ENCODE peak calls at places on chromosomes 16 and 17, in seven cellular contexts. One of them, this sample, is unnamed. For H3K4me1, the result is how much of the 10 kb centered on the place peaks cover.

GRCh38 chr17:3798273-3799180 is 2.5 kb downstream of the ITGAE start:
- DNase-seq in adrenal gland: peak
- DNase-seq in right lobe of liver: peak
- DNase-seq in stomach: no peak
- DNase-seq in HCT116: no peak
- DNase-seq in A549: no peak
- DNase-seq in tibial nerve: no peak
- DNase-seq in this sample: no peak

GRCh38 chr17:33494156-33494555 is 201.1 kb upstream of the ASIC2 start:
- DNase-seq in adrenal gland: no peak
- DNase-seq in right lobe of liver: no peak
- DNase-seq in stomach: no peak
- DNase-seq in HCT116: no peak
- DNase-seq in A549: no peak
- DNase-seq in tibial nerve: no peak
- DNase-seq in this sample: no peak

GRCh38 chr17:655618-656017 is 59.0 kb downstream of the VPS53 start:
- DNase-seq in adrenal gland: no peak
- DNase-seq in right lobe of liver: no peak
- DNase-seq in stomach: no peak
- DNase-seq in HCT116: no peak
- DNase-seq in A549: no peak
- DNase-seq in tibial nerve: no peak
- DNase-seq in this sample: no peak

GRCh38 chr17:559699-560378 is 154.8 kb downstream of the VPS53 start:
- DNase-seq in adrenal gland: peak
- DNase-seq in right lobe of liver: no peak
- DNase-seq in stomach: no peak
- DNase-seq in HCT116: no peak
- DNase-seq in A549: peak
- DNase-seq in tibial nerve: no peak
- DNase-seq in this sample: peak

GRCh38 chr17:75848523-75849303 is 4.5 kb upstream of the UNC13D start:
- DNase-seq in adrenal gland: peak
- DNase-seq in right lobe of liver: peak
- DNase-seq in stomach: peak
- DNase-seq in HCT116: peak
- DNase-seq in A549: peak
- DNase-seq in tibial nerve: peak
- DNase-seq in this sample: no peak

GRCh38 chr16:87465306-87465705 is 27.5 kb downstream of the ZCCHC14 start:
- DNase-seq in adrenal gland: peak
- DNase-seq in right lobe of liver: peak
- DNase-seq in stomach: peak
- DNase-seq in HCT116: no peak
- DNase-seq in A549: no peak
- DNase-seq in tibial nerve: peak
- DNase-seq in this sample: no peak

GRCh38 chr17:57106107-57106835 is 21.2 kb downstream of the AKAP1 start:
- DNase-seq in adrenal gland: no peak
- DNase-seq in right lobe of liver: peak
- DNase-seq in stomach: no peak
- DNase-seq in HCT116: peak
- DNase-seq in A549: peak
- DNase-seq in tibial nerve: no peak
- DNase-seq in this sample: no peak

GRCh38 chr17:29032798-29033197 is 10.1 kb upstream of the PIPOX start:
- DNase-seq in adrenal gland: no peak
- DNase-seq in right lobe of liver: no peak
- DNase-seq in stomach: no peak
- DNase-seq in HCT116: no peak
- DNase-seq in A549: no peak
- DNase-seq in tibial nerve: no peak
- DNase-seq in this sample: no peak

GRCh38 chr16:70158261-70158939 is 15.2 kb upstream of the CLEC18C start:
- DNase-seq in adrenal gland: no peak
- DNase-seq in right lobe of liver: no peak
- DNase-seq in stomach: no peak
- DNase-seq in HCT116: no peak
- DNase-seq in A549: peak
- DNase-seq in tibial nerve: no peak
- DNase-seq in this sample: no peak

GRCh38 chr17:50272711-50273653 is 1.3 kb upstream of the TMEM92 start:
- DNase-seq in adrenal gland: peak
- DNase-seq in right lobe of liver: peak
- DNase-seq in stomach: peak
- DNase-seq in HCT116: no peak
- DNase-seq in A549: peak
- DNase-seq in tibial nerve: no peak
- DNase-seq in this sample: no peak

GRCh38 chr17:29674270-29674669 is 51.6 kb upstream of the CORO6 start:
- DNase-seq in adrenal gland: no peak
- DNase-seq in right lobe of liver: no peak
- DNase-seq in stomach: no peak
- DNase-seq in HCT116: no peak
- DNase-seq in A549: no peak
- DNase-seq in tibial nerve: no peak
- DNase-seq in this sample: no peak

GRCh38 chr16:67441907-67442306 is 11.0 kb downstream of the HSD11B2 start:
- DNase-seq in adrenal gland: no peak
- DNase-seq in right lobe of liver: peak
- DNase-seq in stomach: peak
- DNase-seq in HCT116: no peak
- DNase-seq in A549: no peak
- DNase-seq in tibial nerve: no peak
- DNase-seq in this sample: no peak

GRCh38 chr17:56708220-56708567 is 114.7 kb downstream of the NOG start:
- DNase-seq in adrenal gland: no peak
- DNase-seq in right lobe of liver: no peak
- DNase-seq in stomach: no peak
- DNase-seq in HCT116: no peak
- DNase-seq in A549: no peak
- DNase-seq in tibial nerve: no peak
- DNase-seq in this sample: no peak

GRCh38 chr16:23944381-23944780 is 108.6 kb downstream of the PRKCB start:
- DNase-seq in adrenal gland: no peak
- DNase-seq in right lobe of liver: no peak
- DNase-seq in stomach: no peak
- DNase-seq in HCT116: no peak
- DNase-seq in A549: no peak
- DNase-seq in tibial nerve: no peak
- DNase-seq in this sample: no peak

GRCh38 chr16:53504665-53505064 is 1.7 kb upstream of the AKTIP start:
- DNase-seq in adrenal gland: no peak
- DNase-seq in right lobe of liver: no peak
- DNase-seq in stomach: no peak
- DNase-seq in HCT116: no peak
- DNase-seq in A549: no peak
- DNase-seq in tibial nerve: no peak
- DNase-seq in this sample: no peak

GRCh38 chr17:62630365-62631085 is 3.1 kb downstream of the MRC2 start:
- DNase-seq in adrenal gland: no peak
- DNase-seq in right lobe of liver: no peak
- DNase-seq in stomach: no peak
- DNase-seq in HCT116: no peak
- DNase-seq in A549: no peak
- DNase-seq in tibial nerve: no peak
- DNase-seq in this sample: no peak

GRCh38 chr17:62627904-62628603 is 584 bp downstream of the MRC2 start:
- DNase-seq in adrenal gland: peak
- DNase-seq in right lobe of liver: no peak
- DNase-seq in stomach: no peak
- DNase-seq in HCT116: no peak
- DNase-seq in A549: peak
- DNase-seq in tibial nerve: no peak
- DNase-seq in this sample: no peak

GRCh38 chr17:62629556-62630364 is 2.3 kb downstream of the MRC2 start:
- DNase-seq in adrenal gland: no peak
- DNase-seq in right lobe of liver: no peak
- DNase-seq in stomach: no peak
- DNase-seq in HCT116: no peak
- DNase-seq in A549: no peak
- DNase-seq in tibial nerve: no peak
- DNase-seq in this sample: no peak

GRCh38 chr17:62627219-62627903 is at the start of gene MRC2:
- DNase-seq in adrenal gland: peak
- DNase-seq in right lobe of liver: peak
- DNase-seq in stomach: no peak
- DNase-seq in HCT116: peak
- DNase-seq in A549: peak
- DNase-seq in tibial nerve: no peak
- DNase-seq in this sample: no peak

GRCh38 chr17:62628845-62629555 is 1.5 kb downstream of the MRC2 start:
- DNase-seq in adrenal gland: no peak
- DNase-seq in right lobe of liver: no peak
- DNase-seq in stomach: no peak
- DNase-seq in HCT116: no peak
- DNase-seq in A549: no peak
- DNase-seq in tibial nerve: no peak
- DNase-seq in this sample: no peak
- H3K4me3 ChIP-seq in adrenal gland: peak
- H3K4me3 ChIP-seq in right lobe of liver: no peak
- H3K4me3 ChIP-seq in stomach: peak
- H3K4me3 ChIP-seq in HCT116: peak
- H3K4me3 ChIP-seq in A549: peak
- H3K4me3 ChIP-seq in tibial nerve: no peak
- H3K4me3 ChIP-seq in this sample: peak

DNA sequence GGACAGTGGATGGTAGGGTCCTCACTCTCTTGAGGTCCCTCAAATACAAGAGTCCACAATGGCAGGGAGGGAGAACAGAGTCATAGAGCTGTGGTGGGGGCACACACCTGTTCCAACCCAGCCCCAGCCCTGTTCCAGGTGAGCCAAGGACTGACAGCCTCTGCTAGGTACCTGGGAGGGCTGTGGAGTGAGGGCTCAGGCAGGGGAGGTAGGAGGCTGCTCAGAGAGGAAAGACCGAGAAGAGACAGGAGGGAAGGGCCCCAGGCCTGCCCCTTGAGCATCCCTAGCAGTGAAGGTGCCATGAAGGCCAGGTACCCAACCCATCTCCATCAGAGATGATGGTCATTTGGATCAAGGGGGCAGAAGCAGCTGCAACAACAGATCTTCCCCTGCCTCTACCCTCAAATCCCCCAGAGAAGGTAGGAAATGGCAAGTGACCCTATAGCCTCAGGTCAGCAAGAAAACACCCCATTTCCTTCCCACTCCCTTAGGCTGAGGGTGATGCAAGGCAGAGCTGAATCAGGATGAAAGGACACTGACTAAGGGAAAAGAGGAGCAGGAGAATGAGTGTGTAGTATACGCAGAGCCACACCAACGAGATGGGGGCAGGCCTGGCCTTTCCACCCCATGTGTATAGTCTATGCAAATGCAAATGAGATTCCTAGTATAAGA is 28.6 kb downstream of the CD300LG start:
- DNase-seq in adrenal gland: no peak
- DNase-seq in right lobe of liver: no peak
- DNase-seq in stomach: no peak
- DNase-seq in HCT116: no peak
- DNase-seq in A549: no peak
- DNase-seq in tibial nerve: no peak
- DNase-seq in this sample: no peak
- TF ChIP-seq POLR2A in adrenal gland: no peak
- TF ChIP-seq POLR2A in right lobe of liver: no peak
- TF ChIP-seq POLR2A in stomach: no peak
- TF ChIP-seq POLR2A in HCT116: peak
- TF ChIP-seq POLR2A in A549: no peak
- TF ChIP-seq POLR2A in tibial nerve: no peak
- TF ChIP-seq POLR2A in this sample: no peak

GRCh38 chr16:55651841-55652824 is 3.7 kb upstream of the SLC6A2 start:
- DNase-seq in adrenal gland: no peak
- DNase-seq in right lobe of liver: no peak
- DNase-seq in stomach: no peak
- DNase-seq in HCT116: no peak
- DNase-seq in A549: no peak
- DNase-seq in tibial nerve: no peak
- DNase-seq in this sample: no peak
- H3K4me1 ChIP-seq in adrenal gland: under half
- H3K4me1 ChIP-seq in right lobe of liver: under half
- H3K4me1 ChIP-seq in stomach: under half
- H3K4me1 ChIP-seq in HCT116: under half
- H3K4me1 ChIP-seq in A549: under half
- H3K4me1 ChIP-seq in tibial nerve: under half
- H3K4me1 ChIP-seq in this sample: under half

DNA sequence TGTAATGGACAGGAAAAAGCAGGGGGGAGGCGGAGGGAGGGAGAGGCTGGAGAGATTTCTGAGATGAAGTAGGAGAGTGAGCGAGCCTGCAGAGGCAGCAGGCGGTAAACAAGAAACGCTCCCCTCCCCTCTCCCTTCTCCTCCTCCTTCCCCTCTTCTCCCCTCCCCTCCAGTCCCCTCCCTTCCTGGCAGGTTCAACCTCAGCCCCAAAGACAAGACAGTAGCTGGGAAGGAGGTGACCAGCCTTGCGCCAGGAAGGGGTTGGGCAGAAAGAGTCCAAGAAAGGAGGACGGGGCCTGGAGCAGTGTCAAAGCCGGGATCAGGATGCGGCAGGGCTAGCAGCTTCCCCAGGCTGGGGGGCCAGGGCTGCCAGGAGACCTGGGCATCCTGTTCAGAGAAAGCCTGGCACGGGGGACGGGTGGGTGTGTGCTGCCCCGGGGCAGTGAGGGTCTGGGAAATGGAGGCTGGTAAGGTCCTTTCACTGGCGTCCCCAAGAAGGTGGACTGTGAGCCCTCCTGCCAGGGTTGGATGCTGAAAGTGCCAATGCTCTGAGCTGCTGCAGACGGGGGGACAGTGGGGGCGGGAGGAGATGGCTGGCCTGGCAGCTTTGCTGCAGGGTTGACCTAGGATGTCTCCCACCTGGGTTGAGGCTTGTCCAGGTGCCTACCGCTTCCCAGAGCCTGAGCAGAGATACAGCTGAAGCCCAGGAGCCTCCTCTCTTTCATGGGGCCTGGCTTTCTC is 261.6 kb upstream of the TNRC6C start:
- DNase-seq in adrenal gland: no peak
- DNase-seq in right lobe of liver: no peak
- DNase-seq in stomach: no peak
- DNase-seq in HCT116: no peak
- DNase-seq in A549: no peak
- DNase-seq in tibial nerve: no peak
- DNase-seq in this sample: no peak
- H3K4me3 ChIP-seq in adrenal gland: no peak
- H3K4me3 ChIP-seq in right lobe of liver: no peak
- H3K4me3 ChIP-seq in stomach: no peak
- H3K4me3 ChIP-seq in HCT116: no peak
- H3K4me3 ChIP-seq in A549: no peak
- H3K4me3 ChIP-seq in tibial nerve: no peak
- H3K4me3 ChIP-seq in this sample: no peak

DNA sequence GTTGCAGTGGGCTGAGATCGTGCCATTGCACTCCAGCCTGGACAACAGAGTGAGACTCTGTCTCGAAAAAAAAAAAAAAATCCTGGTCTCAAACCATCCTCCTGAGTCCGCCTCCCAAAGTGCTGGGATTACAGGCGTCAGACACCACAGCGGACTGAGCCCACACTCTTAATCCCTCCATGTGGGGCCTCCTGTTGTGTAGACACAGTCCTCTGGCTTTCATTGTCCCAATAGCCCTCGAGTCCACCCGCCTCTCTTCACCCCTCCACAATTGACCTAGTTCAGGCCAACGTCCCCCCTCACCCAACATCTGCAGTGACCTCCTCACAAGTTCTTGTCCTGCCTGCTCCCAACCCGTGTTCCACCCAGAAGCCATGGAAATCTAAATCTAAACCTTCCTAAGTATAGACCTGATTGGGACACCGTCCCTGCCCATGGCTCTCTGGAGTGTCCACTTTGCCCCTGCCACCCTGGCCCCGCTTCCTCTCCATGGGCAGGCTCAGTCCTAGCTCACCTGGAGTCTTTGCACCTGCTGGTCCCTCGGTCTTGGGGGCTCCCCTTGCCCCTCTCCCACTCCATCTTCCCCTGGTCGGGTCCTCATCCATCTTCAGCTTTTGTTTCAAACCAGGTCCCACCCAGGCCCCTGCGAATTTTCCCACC is 46.7 kb downstream of the HAPSTR1 start:
- DNase-seq in adrenal gland: no peak
- DNase-seq in right lobe of liver: no peak
- DNase-seq in stomach: no peak
- DNase-seq in HCT116: no peak
- DNase-seq in A549: no peak
- DNase-seq in tibial nerve: no peak
- DNase-seq in this sample: no peak
- TF ChIP-seq POLR2A in adrenal gland: no peak
- TF ChIP-seq POLR2A in right lobe of liver: no peak
- TF ChIP-seq POLR2A in stomach: no peak
- TF ChIP-seq POLR2A in HCT116: no peak
- TF ChIP-seq POLR2A in A549: no peak
- TF ChIP-seq POLR2A in tibial nerve: no peak
- TF ChIP-seq POLR2A in this sample: no peak

This sample was measured in vagina.